ENCODE peak calls at places on chromosomes 3 and 15, in ten cellular contexts. V, Q, N, P, X, J, A, Z, T and U are unnamed samples. For H3K9me3, the result is how much of the 10 kb centered on the place peaks cover.

GRCh38 chr3:14453368-14453710 is 50.9 kb downstream of the SLC6A6 start:
- DNase-seq in J (no peak), Q (no peak), P (no peak), X (no peak), A (no peak), Z (no peak), V (no peak), T (no peak), N (no peak), U (no peak)

GRCh38 chr3:32886296-32886695 is 65.1 kb upstream of the CCR4 start:
- DNase-seq in Q (no peak), J (no peak), V (no peak), N (no peak), P (no peak), A (no peak), T (no peak), Z (no peak), X (no peak), U (no peak)

GRCh38 chr3:43531835-43532234 is 90.0 kb downstream of the ANO10 start:
- DNase-seq in A (no peak), Z (no peak), V (no peak), J (no peak), X (no peak), P (no peak), T (no peak), Q (no peak), N (peak), U (no peak)

GRCh38 chr3:151890721-151891141 is 17.3 kb downstream of the SUCNR1 start:
- DNase-seq in P (no peak), T (no peak), Q (no peak), J (no peak), A (no peak), N (no peak), X (no peak), V (no peak), Z (no peak), U (no peak)

GRCh38 chr15:95410757-95411156 is 919.7 kb upstream of the NR2F2 start:
- DNase-seq in P (peak), V (no peak), J (no peak), Z (no peak), N (no peak), T (no peak), A (no peak), Q (no peak), X (no peak), U (no peak)

GRCh38 chr3:179068779-179069530 is 2.7 kb downstream of the ZMAT3 start:
- DNase-seq in Z (no peak), P (no peak), T (no peak), J (no peak), X (no peak), Q (no peak), N (peak), A (no peak), V (no peak), U (peak)

GRCh38 chr3:97736928-97737327 is 27.6 kb upstream of the ARL6 start:
- DNase-seq in X (no peak), T (no peak), Q (no peak), N (no peak), J (no peak), A (no peak), V (no peak), P (no peak), Z (no peak), U (no peak)

GRCh38 chr3:76470285-76470684 is 569.6 kb upstream of the ROBO2 start:
- DNase-seq in P (no peak), X (no peak), J (no peak), Z (no peak), Q (no peak), N (no peak), T (no peak), V (no peak), A (no peak), U (no peak)

GRCh38 chr3:11671648-11672100 is 28.0 kb upstream of the VGLL4 start:
- DNase-seq in V (no peak), Z (no peak), Q (no peak), A (no peak), X (peak), N (no peak), T (no peak), J (no peak), P (no peak), U (no peak)

GRCh38 chr15:40693904-40694705 is 869 bp upstream of the RAD51 start:
- DNase-seq in Z (no peak), P (no peak), X (no peak), Q (no peak), N (no peak), A (no peak), J (no peak), V (no peak), T (no peak), U (no peak)

GRCh38 chr15:33963831-33964664 is 4.2 kb upstream of the CHRM5 start:
- DNase-seq in P (peak), Q (no peak), X (no peak), A (no peak), N (peak), T (no peak), J (no peak), V (no peak), Z (no peak), U (no peak)

GRCh38 chr3:150292891-150293290 is 115.2 kb upstream of the TSC22D2 start:
- DNase-seq in Q (no peak), A (no peak), N (no peak), V (no peak), J (no peak), P (no peak), Z (no peak), X (no peak), T (no peak), U (no peak)

GRCh38 chr15:89441295-89441762 is 55.1 kb downstream of the RHCG start:
- DNase-seq in T (no peak), Z (no peak), V (peak), J (no peak), N (no peak), Q (no peak), P (no peak), X (no peak), A (no peak), U (no peak)

GRCh38 chr3:133941390-133941789 is 45.7 kb upstream of the RAB6B start:
- DNase-seq in T (no peak), X (no peak), P (no peak), J (no peak), Z (no peak), Q (peak), V (no peak), A (no peak), N (no peak), U (no peak)

GRCh38 chr3:48798998-48799397 is 48.7 kb downstream of the PRKAR2A start:
- DNase-seq in N (no peak), Z (no peak), J (no peak), V (no peak), A (no peak), P (no peak), T (no peak), X (peak), Q (no peak), U (peak)

GRCh38 chr3:3145831-3146230 is 19.1 kb downstream of the TRNT1 start:
- DNase-seq in Z (no peak), J (no peak), N (no peak), A (no peak), P (no peak), T (no peak), X (no peak), Q (no peak), V (no peak), U (no peak)

GRCh38 chr3:4729061-4729973 is 236.2 kb downstream of the ITPR1 start:
- DNase-seq in V (no peak), T (no peak), A (no peak), Z (no peak), J (no peak), P (no peak), X (peak), N (no peak), Q (no peak), U (no peak)

GRCh38 chr15:89068325-89068784 is 19.9 kb upstream of the ABHD2 start:
- DNase-seq in P (no peak), V (peak), N (no peak), Z (no peak), Q (peak), A (no peak), J (no peak), T (no peak), X (peak), U (no peak)

GRCh38 chr3:134449951-134450350 is 35.8 kb downstream of the ANAPC13 start:
- DNase-seq in N (no peak), Z (no peak), J (no peak), P (no peak), A (no peak), Q (no peak), V (no peak), X (no peak), T (no peak), U (no peak)

GRCh38 chr3:184188080-184188479 is 2.1 kb downstream of the ABCF3 start:
- DNase-seq in Q (no peak), A (no peak), J (no peak), V (no peak), Z (no peak), T (no peak), P (no peak), X (no peak), N (no peak), U (no peak)

GRCh38 chr15:42018306-42019224 is 2.3 kb downstream of the PLA2G4E start:
- DNase-seq in P (no peak), T (no peak), V (peak), Z (no peak), Q (no peak), X (no peak), N (no peak), J (no peak), A (no peak), U (no peak)

GRCh38 chr15:64690578-64691296 is 84.7 kb downstream of the RBPMS2 start:
- DNase-seq in T (no peak), J (no peak), Z (no peak), V (no peak), Q (no peak), X (no peak), P (no peak), N (no peak), A (no peak), U (no peak)

GRCh38 chr3:69143605-69144004 is 21.2 kb upstream of the LMOD3 start:
- DNase-seq in J (no peak), A (no peak), N (no peak), T (no peak), P (no peak), V (no peak), X (peak), Q (no peak), Z (no peak), U (no peak)

GRCh38 chr3:129481783-129482332 is 41.8 kb downstream of the IFT122 start:
- DNase-seq in T (no peak), X (no peak), J (peak), P (no peak), Z (peak), Q (peak), N (no peak), A (peak), V (peak), U (peak)

GRCh38 chr15:79218588-79219200 is 63.8 kb upstream of the ANKRD34C start:
- DNase-seq in Z (no peak), V (no peak), A (no peak), X (no peak), J (no peak), T (no peak), Q (no peak), N (peak), P (no peak), U (no peak)

GRCh38 chr3:118425272-118425837 is 609.3 kb downstream of the IGSF11 start:
- DNase-seq in Q (no peak), J (no peak), T (no peak), N (no peak), P (no peak), A (no peak), Z (no peak), V (no peak), X (no peak), U (no peak)

DNA sequence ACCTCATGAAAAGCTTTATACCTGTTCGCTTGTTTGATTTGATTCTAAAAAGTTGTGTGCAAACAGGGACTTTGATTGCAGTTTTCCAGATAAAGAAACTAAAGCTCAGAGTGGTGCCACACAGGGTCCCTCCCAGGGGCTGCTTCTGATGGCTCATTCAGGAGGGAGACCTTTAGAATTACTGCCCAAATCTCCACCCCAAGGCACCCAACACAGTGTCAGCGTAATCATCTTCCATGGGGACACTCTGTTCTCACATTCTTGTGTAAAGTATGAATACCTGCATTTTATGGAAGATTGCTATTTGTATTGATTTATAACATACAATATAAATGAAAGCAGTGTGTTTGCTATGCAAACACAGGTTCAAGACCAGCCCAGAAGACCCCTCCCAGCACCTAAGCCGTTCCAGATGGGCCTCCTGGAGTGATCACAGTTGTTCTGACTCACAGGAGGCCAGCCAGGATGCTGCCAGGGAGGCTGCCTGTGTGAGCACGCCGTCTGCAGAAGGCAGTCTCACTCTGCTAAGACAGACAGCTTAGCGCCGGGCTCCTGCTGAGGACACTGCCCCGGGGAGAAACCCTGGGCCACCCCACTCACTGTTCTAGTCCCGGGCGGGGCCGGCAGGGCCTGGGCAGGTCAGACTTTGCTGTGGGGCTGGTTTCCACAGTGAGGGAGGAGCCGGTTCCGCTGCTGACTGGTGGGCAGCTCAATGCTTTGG is 185.6 kb downstream of the FAM43A start:
- DNase-seq in X (peak), Z (no peak), J (peak), A (peak), T (peak), N (peak), Q (no peak), P (peak), V (peak), U (peak)
- TF ChIP-seq CTCF in X (no peak), Z (no peak), J (no peak), A (no peak), T (no peak), N (no peak), Q (no peak), P (peak), V (no peak), U (no peak)

GRCh38 chr15:86229306-86229705 is 149.6 kb downstream of the AGBL1 start:
- DNase-seq in P (no peak), N (no peak), J (no peak), X (no peak), T (no peak), Q (no peak), A (no peak), V (no peak), Z (no peak), U (no peak)

GRCh38 chr15:86236721-86237121 is 157.1 kb downstream of the AGBL1 start:
- DNase-seq in J (no peak), N (no peak), X (no peak), Q (no peak), T (no peak), V (no peak), A (no peak), Z (no peak), P (no peak), U (no peak)

GRCh38 chr15:86235667-86236066 is 156.0 kb downstream of the AGBL1 start:
- DNase-seq in P (no peak), X (no peak), J (no peak), A (no peak), T (no peak), V (no peak), N (no peak), Z (no peak), Q (no peak), U (no peak)

GRCh38 chr15:86229966-86230365 is 150.3 kb downstream of the AGBL1 start:
- DNase-seq in J (no peak), X (no peak), N (no peak), P (no peak), V (no peak), A (no peak), Z (no peak), T (no peak), Q (no peak), U (no peak)

GRCh38 chr15:86231864-86232801 is 152.5 kb downstream of the AGBL1 start:
- DNase-seq in V (no peak), A (peak), Q (no peak), X (peak), Z (peak), N (peak), J (no peak), T (peak), P (peak), U (no peak)
- H3K4me3 ChIP-seq in V (no peak), A (no peak), Q (no peak), X (no peak), Z (no peak), N (no peak), J (no peak), T (no peak), P (no peak), U (no peak)

GRCh38 chr3:98839846-98840245 is 61.6 kb downstream of the DCBLD2 start:
- DNase-seq in A (no peak), J (no peak), P (no peak), X (no peak), N (no peak), T (no peak), Z (no peak), Q (no peak), V (no peak), U (no peak)

GRCh38 chr3:98848108-98848507 is 53.4 kb downstream of the DCBLD2 start:
- DNase-seq in J (no peak), Z (no peak), Q (no peak), X (no peak), T (no peak), A (no peak), P (no peak), N (no peak), V (no peak), U (no peak)

GRCh38 chr3:98846101-98846500 is 55.4 kb downstream of the DCBLD2 start:
- DNase-seq in P (no peak), X (no peak), A (no peak), J (no peak), Q (no peak), Z (no peak), V (no peak), N (no peak), T (no peak), U (no peak)

DNA sequence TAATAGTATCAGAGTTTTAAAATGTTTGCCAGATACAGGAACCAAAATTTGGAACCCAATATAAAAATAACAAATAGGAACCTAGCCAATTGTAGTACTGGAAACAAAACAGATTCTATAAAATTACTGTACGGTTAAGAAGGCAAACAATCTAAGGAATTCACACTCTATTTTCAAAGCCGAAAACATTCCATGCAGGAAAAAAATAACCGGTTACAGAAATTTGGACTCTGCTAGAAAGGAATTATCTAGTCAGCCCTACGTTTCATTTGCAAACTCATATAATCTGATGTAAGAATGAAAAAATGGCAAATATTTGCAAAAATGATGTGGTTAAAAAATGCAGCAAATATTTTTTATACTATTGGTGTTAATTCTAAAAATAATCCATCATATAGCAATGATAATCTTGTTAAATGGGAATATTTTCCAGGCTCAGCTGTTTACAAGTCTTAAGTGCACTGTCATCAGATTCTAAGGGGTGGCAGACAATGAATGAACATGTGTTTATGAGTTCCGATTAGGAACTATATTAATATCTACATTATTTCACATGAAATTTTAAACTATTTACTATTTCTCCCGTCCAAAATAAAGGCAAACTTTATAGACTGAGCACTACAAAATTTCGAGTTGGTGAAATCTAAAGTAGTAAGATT is 58.1 kb downstream of the DCBLD2 start:
- DNase-seq in Z (no peak), A (no peak), V (no peak), N (no peak), Q (no peak), J (no peak), P (no peak), X (no peak), T (no peak), U (no peak)
- H3K9me3 ChIP-seq in Z (under half), A (under half), V (under half), N (under half), Q (under half), J (under half), P (under half), X (under half), T (under half), U (under half)

DNA sequence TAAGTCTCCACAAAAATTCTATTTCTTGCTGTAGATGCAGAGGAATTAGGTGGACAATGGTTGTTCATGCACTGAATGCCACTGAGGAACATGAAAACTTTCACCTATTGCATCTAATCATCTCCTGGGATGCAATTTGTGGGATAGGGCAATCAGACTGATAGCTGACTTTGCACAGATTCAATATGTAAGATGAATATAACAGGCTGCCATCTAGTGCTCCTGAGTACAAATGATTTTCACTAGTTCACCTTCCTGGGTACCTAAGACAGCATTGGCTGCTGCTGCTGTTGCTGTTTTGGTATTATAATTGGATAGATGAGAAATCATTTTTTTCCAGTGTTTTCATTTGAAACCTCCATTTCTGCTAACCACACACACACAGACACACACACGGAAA is 19.7 kb downstream of the TIMMDC1 start:
- DNase-seq in Z (no peak), J (no peak), A (no peak), X (no peak), T (no peak), V (no peak), N (no peak), Q (no peak), P (no peak), U (no peak)
- TF ChIP-seq CTCF in Z (no peak), J (no peak), A (no peak), X (no peak), T (no peak), V (no peak), N (no peak), Q (no peak), P (no peak), U (no peak)

DNA sequence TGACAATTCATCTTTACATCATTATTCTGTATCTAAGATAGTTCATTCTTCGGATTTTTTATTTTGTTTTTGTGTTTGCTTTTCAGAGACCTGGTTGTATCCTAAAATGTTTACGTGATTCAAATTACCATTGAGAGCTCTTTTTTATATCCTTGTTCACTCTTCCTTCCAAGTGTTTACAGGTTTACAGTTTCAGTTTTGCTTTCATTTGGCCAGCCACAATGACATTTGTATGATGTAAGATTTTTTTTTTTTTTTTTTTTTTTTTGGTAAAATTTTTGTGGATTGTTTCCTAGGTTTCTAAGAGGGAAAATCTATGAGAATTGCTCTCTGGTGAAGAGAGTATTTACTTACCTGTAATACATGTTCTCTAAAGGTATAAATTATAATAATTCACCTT is 55.0 kb downstream of the SETD5 start:
- DNase-seq in T (no peak), J (no peak), V (no peak), Q (no peak), P (no peak), A (no peak), Z (no peak), X (no peak), N (no peak), U (no peak)
- H3K4me3 ChIP-seq in T (no peak), J (no peak), V (no peak), Q (no peak), P (no peak), A (no peak), Z (no peak), X (no peak), N (no peak), U (no peak)

DNA sequence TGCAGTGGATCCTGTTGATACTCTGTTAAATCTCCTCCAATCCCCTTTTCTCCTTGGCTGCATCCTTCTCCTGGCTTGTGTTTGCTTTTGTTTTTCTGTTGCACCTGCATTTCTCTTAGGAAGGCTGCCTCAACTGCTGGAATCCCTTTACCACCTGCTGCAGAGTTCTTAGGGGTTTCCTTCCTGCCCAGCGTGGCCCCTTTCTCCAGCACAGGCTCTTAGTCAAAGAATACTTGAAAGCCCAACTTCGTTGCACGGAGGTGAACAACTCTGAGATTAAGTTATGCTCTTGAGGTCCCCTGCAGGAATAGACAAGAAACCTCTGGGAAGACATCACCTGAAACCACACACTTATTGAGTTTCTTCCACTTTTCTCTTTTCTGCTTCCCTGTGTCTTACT is 121.6 kb upstream of the GRM7 start:
- DNase-seq in X (no peak), T (no peak), A (no peak), Z (no peak), V (no peak), P (no peak), Q (no peak), J (no peak), N (no peak), U (no peak)
- H3K9me3 ChIP-seq in X (under half), T (under half), A (under half), Z (under half), V (under half), P (under half), Q (under half), J (under half), N (under half), U (under half)

GRCh38 chr3:20930034-20930433 is 744.0 kb upstream of the SGO1 start:
- DNase-seq in N (no peak), P (peak), V (no peak), J (no peak), Z (no peak), A (no peak), X (peak), Q (no peak), T (no peak), U (no peak)
- TF ChIP-seq CTCF in N (no peak), P (peak), V (peak), J (peak), Z (no peak), A (no peak), X (peak), Q (no peak), T (no peak), U (no peak)